ENCODE peak calls at places on chromosomes 2 and 18, in six cellular contexts. O is kidney epithelial cell, J is HEK293T, F is NCI-H1092 treated with DMSO at 0.1 percent for 48 hours, L is GM04503, E is NCI-H2107. R is an unnamed sample.

GRCh38 chr2:113061241-113061640 is 2.2 kb downstream of the IL36RN start:
- DNase-seq in O (no peak), J (no peak), F (no peak), L (no peak), E (no peak), R (no peak)

GRCh38 chr18:24992491-24992890 is 359.5 kb downstream of the ZNF521 start:
- DNase-seq in O (no peak), J (no peak), F (no peak), L (no peak), E (no peak), R (no peak)

GRCh38 chr2:127516031-127516430 is 10.3 kb downstream of the IWS1 start:
- DNase-seq in O (no peak), J (no peak), F (no peak), L (no peak), E (no peak), R (no peak)

GRCh38 chr2:242024751-242025355 is 155.3 kb downstream of the RTP5 start:
- DNase-seq in O (no peak), J (no peak), F (no peak), L (no peak), E (no peak), R (no peak)

GRCh38 chr2:96330407-96330806 is 5.2 kb upstream of the NCAPH start:
- DNase-seq in O (no peak), J (no peak), F (no peak), L (no peak), E (no peak), R (no peak)

GRCh38 chr18:34710430-34711386 is 610 bp downstream of the DTNA start:
- DNase-seq in O (no peak), J (peak), F (peak), L (peak), E (no peak), R (no peak)

GRCh38 chr18:22091341-22091740 is 78.0 kb upstream of the GATA6 start:
- DNase-seq in O (no peak), J (no peak), F (no peak), L (no peak), E (no peak), R (no peak)

GRCh38 chr18:995641-996040 is 91.0 kb downstream of the ADCYAP1 start:
- DNase-seq in O (peak), J (no peak), F (no peak), L (peak), E (no peak), R (no peak)

GRCh38 chr18:6414723-6415362 is at the start of gene L3MBTL4:
- DNase-seq in O (no peak), J (peak), F (peak), L (no peak), E (no peak), R (no peak)

GRCh38 chr2:15765686-15766302 is 174.1 kb downstream of the DDX1 start:
- DNase-seq in O (no peak), J (no peak), F (no peak), L (no peak), E (no peak), R (no peak)

GRCh38 chr2:6083131-6083530 is 390.9 kb downstream of the SOX11 start:
- DNase-seq in O (no peak), J (no peak), F (peak), L (no peak), E (no peak), R (no peak)

GRCh38 chr2:113756088-113757058 is at the start of gene SLC35F5:
- DNase-seq in O (no peak), J (peak), F (peak), L (peak), E (peak), R (peak)

GRCh38 chr18:68177807-68178702 is 536.9 kb downstream of the TMX3 start:
- DNase-seq in O (peak), J (no peak), F (peak), L (peak), E (no peak), R (peak)

GRCh38 chr2:26649992-26650712 is 9.0 kb upstream of the CIB4 start:
- DNase-seq in O (no peak), J (no peak), F (no peak), L (no peak), E (no peak), R (no peak)

GRCh38 chr2:201263774-201264173 is 3.4 kb downstream of the CASP8 start:
- DNase-seq in O (no peak), J (no peak), F (no peak), L (no peak), E (no peak), R (no peak)

GRCh38 chr2:120446236-120447121 is 100.5 kb downstream of the INHBB start:
- DNase-seq in O (no peak), J (no peak), F (no peak), L (no peak), E (no peak), R (no peak)

GRCh38 chr2:231701456-231702373 is 6.6 kb upstream of the PTMA start:
- DNase-seq in O (no peak), J (no peak), F (no peak), L (no peak), E (peak), R (no peak)

GRCh38 chr2:48248251-48248933 is 281.6 kb upstream of the STON1 start:
- DNase-seq in O (peak), J (peak), F (peak), L (peak), E (no peak), R (no peak)

GRCh38 chr2:195779491-195779890 is 122.5 kb downstream of the SLC39A10 start:
- DNase-seq in O (no peak), J (no peak), F (no peak), L (no peak), E (no peak), R (no peak)

GRCh38 chr2:52881606-52882005 is 886.0 kb upstream of the CHAC2 start:
- DNase-seq in O (no peak), J (no peak), F (no peak), L (no peak), E (no peak), R (no peak)

GRCh38 chr18:12049983-12050811 is 43.4 kb upstream of the ANKRD62 start:
- DNase-seq in O (no peak), J (no peak), F (no peak), L (no peak), E (no peak), R (no peak)

GRCh38 chr2:225510794-225511193 is 111.3 kb downstream of the NYAP2 start:
- DNase-seq in O (no peak), J (no peak), F (no peak), L (no peak), E (no peak), R (no peak)

GRCh38 chr2:1593371-1594205 is 150.7 kb downstream of the PXDN start:
- DNase-seq in O (peak), J (no peak), F (peak), L (peak), E (no peak), R (peak)

GRCh38 chr2:220619525-220620267 is 952.4 kb downstream of the EPHA4 start:
- DNase-seq in O (peak), J (no peak), F (no peak), L (no peak), E (no peak), R (no peak)

GRCh38 chr2:72010647-72011355 is 136.9 kb downstream of the CYP26B1 start:
- DNase-seq in O (no peak), J (no peak), F (no peak), L (no peak), E (no peak), R (no peak)

R was measured in SK-N-DZ.